ENCODE peak calls at places on chromosomes 13 and 19, in six cellular contexts. One of them, this sample, is unnamed.

GRCh38 chr13:57739089-57739488 is 107.5 kb downstream of the PCDH17 start:
- DNase-seq in NCI-H2107: no peak
- DNase-seq in HFFc6: no peak
- DNase-seq in Right ventricle myocardium superior: no peak
- DNase-seq in neural crest cell: no peak
- DNase-seq in skeletal muscle cell: no peak
- DNase-seq in this sample: no peak

GRCh38 chr13:30319703-30320102 is 12.4 kb upstream of the KATNAL1 start:
- DNase-seq in NCI-H2107: no peak
- DNase-seq in neural crest cell: no peak
- DNase-seq in HFFc6: no peak
- DNase-seq in Right ventricle myocardium superior: peak
- DNase-seq in skeletal muscle cell: no peak
- DNase-seq in this sample: peak

GRCh38 chr19:49403404-49404187 is 15.5 kb downstream of the KASH5 start:
- DNase-seq in skeletal muscle cell: peak
- DNase-seq in Right ventricle myocardium superior: no peak
- DNase-seq in neural crest cell: no peak
- DNase-seq in NCI-H2107: peak
- DNase-seq in HFFc6: no peak
- DNase-seq in this sample: no peak

GRCh38 chr19:49104229-49104864 is 9.8 kb upstream of the LIN7B start:
- DNase-seq in neural crest cell: no peak
- DNase-seq in HFFc6: no peak
- DNase-seq in Right ventricle myocardium superior: no peak
- DNase-seq in NCI-H2107: no peak
- DNase-seq in skeletal muscle cell: no peak
- DNase-seq in this sample: no peak

GRCh38 chr19:12034196-12034595 is 1.3 kb downstream of the ZNF433 start:
- DNase-seq in neural crest cell: no peak
- DNase-seq in HFFc6: no peak
- DNase-seq in NCI-H2107: no peak
- DNase-seq in skeletal muscle cell: no peak
- DNase-seq in Right ventricle myocardium superior: no peak
- DNase-seq in this sample: no peak

GRCh38 chr19:6066661-6067646 is 43.3 kb downstream of the RFX2 start:
- DNase-seq in neural crest cell: peak
- DNase-seq in HFFc6: peak
- DNase-seq in Right ventricle myocardium superior: peak
- DNase-seq in skeletal muscle cell: no peak
- DNase-seq in NCI-H2107: peak
- DNase-seq in this sample: peak

GRCh38 chr13:37657134-37657533 is 58.6 kb upstream of the POSTN start:
- DNase-seq in NCI-H2107: no peak
- DNase-seq in Right ventricle myocardium superior: no peak
- DNase-seq in neural crest cell: no peak
- DNase-seq in HFFc6: peak
- DNase-seq in skeletal muscle cell: peak
- DNase-seq in this sample: peak

GRCh38 chr13:48801255-48801654 is 147.5 kb downstream of the CYSLTR2 start:
- DNase-seq in HFFc6: peak
- DNase-seq in Right ventricle myocardium superior: no peak
- DNase-seq in neural crest cell: no peak
- DNase-seq in NCI-H2107: no peak
- DNase-seq in skeletal muscle cell: peak
- DNase-seq in this sample: peak

GRCh38 chr19:40224342-40225148 is 1.9 kb downstream of the CCNP start:
- DNase-seq in HFFc6: no peak
- DNase-seq in NCI-H2107: no peak
- DNase-seq in skeletal muscle cell: no peak
- DNase-seq in Right ventricle myocardium superior: no peak
- DNase-seq in neural crest cell: no peak
- DNase-seq in this sample: no peak

GRCh38 chr19:7550987-7551761 is 15.7 kb downstream of the PNPLA6 start:
- DNase-seq in neural crest cell: peak
- DNase-seq in skeletal muscle cell: no peak
- DNase-seq in NCI-H2107: no peak
- DNase-seq in HFFc6: no peak
- DNase-seq in Right ventricle myocardium superior: peak
- DNase-seq in this sample: peak

GRCh38 chr13:32135655-32136054 is 104.1 kb downstream of the FRY start:
- DNase-seq in skeletal muscle cell: peak
- DNase-seq in HFFc6: peak
- DNase-seq in Right ventricle myocardium superior: no peak
- DNase-seq in NCI-H2107: no peak
- DNase-seq in neural crest cell: no peak
- DNase-seq in this sample: peak

GRCh38 chr13:66180806-66181205 is 1049.3 kb downstream of the PCDH9 start:
- DNase-seq in NCI-H2107: no peak
- DNase-seq in skeletal muscle cell: no peak
- DNase-seq in HFFc6: no peak
- DNase-seq in Right ventricle myocardium superior: no peak
- DNase-seq in neural crest cell: no peak
- DNase-seq in this sample: no peak

GRCh38 chr13:111186305-111186930 is 71.3 kb downstream of the ARHGEF7 start:
- DNase-seq in HFFc6: no peak
- DNase-seq in neural crest cell: no peak
- DNase-seq in Right ventricle myocardium superior: no peak
- DNase-seq in skeletal muscle cell: no peak
- DNase-seq in NCI-H2107: no peak
- DNase-seq in this sample: no peak

GRCh38 chr19:46700704-46701103 is 16.2 kb downstream of the PRKD2 start:
- DNase-seq in neural crest cell: no peak
- DNase-seq in NCI-H2107: no peak
- DNase-seq in HFFc6: no peak
- DNase-seq in skeletal muscle cell: no peak
- DNase-seq in Right ventricle myocardium superior: no peak
- DNase-seq in this sample: no peak